ENCODE peak calls at places on chromosomes 13 and 19, in eight cellular contexts. One of them, this sample, is unnamed.

GRCh38 chr13:28370448-28370847 is 124.5 kb downstream of the FLT1 start:
- DNase-seq in hepatic stellate cell: no peak
- DNase-seq in KG1: no peak
- DNase-seq in bronchial epithelial cell: no peak
- DNase-seq in T-helper 22 cell: no peak
- DNase-seq in iPS-NIHi11: no peak
- DNase-seq in GM04504: no peak
- DNase-seq in ascending aorta: no peak
- DNase-seq in this sample: no peak

GRCh38 chr13:44048326-44048725 is 168.6 kb downstream of the LACC1 start:
- DNase-seq in ascending aorta: no peak
- DNase-seq in T-helper 22 cell: no peak
- DNase-seq in hepatic stellate cell: no peak
- DNase-seq in KG1: no peak
- DNase-seq in GM04504: no peak
- DNase-seq in bronchial epithelial cell: no peak
- DNase-seq in iPS-NIHi11: no peak
- DNase-seq in this sample: no peak

GRCh38 chr13:113791226-113791625 is 32.2 kb downstream of the TMEM255B start:
- DNase-seq in KG1: no peak
- DNase-seq in GM04504: no peak
- DNase-seq in T-helper 22 cell: no peak
- DNase-seq in hepatic stellate cell: no peak
- DNase-seq in bronchial epithelial cell: no peak
- DNase-seq in iPS-NIHi11: no peak
- DNase-seq in ascending aorta: no peak
- DNase-seq in this sample: no peak

GRCh38 chr13:74443623-74444022 is 309.4 kb upstream of the KLF12 start:
- DNase-seq in hepatic stellate cell: peak
- DNase-seq in KG1: no peak
- DNase-seq in GM04504: peak
- DNase-seq in bronchial epithelial cell: peak
- DNase-seq in T-helper 22 cell: no peak
- DNase-seq in ascending aorta: no peak
- DNase-seq in iPS-NIHi11: no peak
- DNase-seq in this sample: peak

GRCh38 chr19:38869836-38870607 is 8.1 kb downstream of the RINL start:
- DNase-seq in KG1: no peak
- DNase-seq in iPS-NIHi11: peak
- DNase-seq in GM04504: peak
- DNase-seq in hepatic stellate cell: peak
- DNase-seq in bronchial epithelial cell: peak
- DNase-seq in ascending aorta: peak
- DNase-seq in T-helper 22 cell: peak
- DNase-seq in this sample: peak

GRCh38 chr19:18848860-18849661 is 17.3 kb downstream of the UPF1 start:
- DNase-seq in ascending aorta: peak
- DNase-seq in iPS-NIHi11: no peak
- DNase-seq in T-helper 22 cell: no peak
- DNase-seq in GM04504: peak
- DNase-seq in hepatic stellate cell: peak
- DNase-seq in bronchial epithelial cell: no peak
- DNase-seq in KG1: no peak
- DNase-seq in this sample: no peak

GRCh38 chr13:93248627-93249047 is 22.0 kb downstream of the GPC6 start:
- DNase-seq in bronchial epithelial cell: no peak
- DNase-seq in GM04504: no peak
- DNase-seq in T-helper 22 cell: no peak
- DNase-seq in hepatic stellate cell: no peak
- DNase-seq in KG1: no peak
- DNase-seq in iPS-NIHi11: no peak
- DNase-seq in ascending aorta: peak
- DNase-seq in this sample: peak

GRCh38 chr19:40423227-40423566 is 2.6 kb downstream of the SERTAD1 start:
- DNase-seq in KG1: no peak
- DNase-seq in hepatic stellate cell: no peak
- DNase-seq in T-helper 22 cell: no peak
- DNase-seq in iPS-NIHi11: no peak
- DNase-seq in bronchial epithelial cell: no peak
- DNase-seq in ascending aorta: no peak
- DNase-seq in GM04504: no peak
- DNase-seq in this sample: no peak